ENCODE peak calls at places on chromosomes 1 and 21, in seven cellular contexts. Q is H4, I is GF-D8, V is foreskin fibroblast, Z is GM23248, C is HCEC 1CT, N is Caco-2. E is an unnamed sample.

GRCh38 chr1:169707917-169708604 is 3.4 kb downstream of the SELL start:
- DNase-seq in Q (no peak), I (no peak), V (no peak), Z (no peak), C (no peak), N (no peak), E (no peak)

GRCh38 chr21:35375115-35375514 is 326.0 kb upstream of the RUNX1 start:
- DNase-seq in Q (no peak), I (no peak), V (peak), Z (peak), C (peak), N (no peak), E (no peak)

GRCh38 chr1:41709873-41710272 is 208.8 kb downstream of the HIVEP3 start:
- DNase-seq in Q (no peak), I (no peak), V (no peak), Z (no peak), C (no peak), N (no peak), E (no peak)

GRCh38 chr1:246934777-246935176 is 3.0 kb upstream of the AHCTF1 start:
- DNase-seq in Q (no peak), I (no peak), V (no peak), Z (no peak), C (no peak), N (no peak), E (no peak)

GRCh38 chr1:12380316-12381249 is 150.8 kb downstream of the VPS13D start:
- DNase-seq in Q (no peak), I (no peak), V (no peak), Z (no peak), C (no peak), N (no peak), E (no peak)

GRCh38 chr1:207056673-207057072 is 3.6 kb downstream of the PFKFB2 start:
- DNase-seq in Q (no peak), I (no peak), V (no peak), Z (no peak), C (no peak), N (no peak), E (no peak)

GRCh38 chr1:25111706-25112105 is 120.6 kb downstream of the SYF2 start:
- DNase-seq in Q (no peak), I (no peak), V (no peak), Z (peak), C (no peak), N (no peak), E (no peak)

GRCh38 chr1:216793303-216793702 is 70.1 kb upstream of the ESRRG start:
- DNase-seq in Q (no peak), I (no peak), V (no peak), Z (no peak), C (no peak), N (peak), E (no peak)

GRCh38 chr1:47643506-47644215 is 205.8 kb downstream of the FOXD2 start:
- DNase-seq in Q (no peak), I (no peak), V (no peak), Z (peak), C (no peak), N (no peak), E (no peak)

GRCh38 chr1:111512132-111512874 is 8.9 kb upstream of the ADORA3 start:
- DNase-seq in Q (no peak), I (no peak), V (no peak), Z (no peak), C (no peak), N (no peak), E (no peak)

GRCh38 chr1:158112994-158113758 is 67.5 kb upstream of the CD1D start:
- DNase-seq in Q (no peak), I (no peak), V (peak), Z (peak), C (no peak), N (no peak), E (peak)

GRCh38 chr1:6447818-6448748 is 17.9 kb downstream of the TNFRSF25 start:
- DNase-seq in Q (no peak), I (no peak), V (no peak), Z (no peak), C (no peak), N (no peak), E (no peak)

GRCh38 chr1:109775408-109775807 is 11.7 kb upstream of the EPS8L3 start:
- DNase-seq in Q (no peak), I (no peak), V (no peak), Z (peak), C (no peak), N (no peak), E (no peak)

GRCh38 chr1:51063121-51063520 is 38.9 kb upstream of the C1orf185 start:
- DNase-seq in Q (peak), I (no peak), V (peak), Z (peak), C (peak), N (no peak), E (no peak)